ENCODE peak calls at places on chromosomes 16 and 17, in four cellular contexts. L is HCT116, E is HepG2, O is DND-41. T is an unnamed sample. For H3K27me3, the result is how much of the 10 kb centered on the place peaks cover.

GRCh38 chr16:29794231-29794710 is 3.7 kb downstream of the KIF22 start:
- DNase-seq in L (no peak), E (no peak), O (no peak), T (no peak)

GRCh38 chr17:64217249-64217652 is 45.8 kb downstream of the TEX2 start:
- DNase-seq in L (no peak), E (peak), O (no peak), T (no peak)

GRCh38 chr17:30788918-30789317 is 35.6 kb downstream of the CRLF3 start:
- DNase-seq in L (no peak), E (no peak), O (no peak), T (no peak)

GRCh38 chr17:75566456-75567233 is 21.0 kb upstream of the MYO15B start:
- DNase-seq in L (no peak), E (no peak), O (no peak), T (no peak)

GRCh38 chr17:40938981-40939380 is 1.5 kb upstream of the KRT23 start:
- DNase-seq in L (no peak), E (no peak), O (no peak), T (no peak)

GRCh38 chr17:28526381-28526780 is 20.2 kb downstream of the FOXN1 start:
- DNase-seq in L (no peak), E (no peak), O (no peak), T (no peak)

GRCh38 chr16:57616871-57617270 is 11.6 kb upstream of the ADGRG1 start:
- DNase-seq in L (no peak), E (no peak), O (no peak), T (no peak)

GRCh38 chr16:12341423-12341822 is 364.9 kb downstream of the SNX29 start:
- DNase-seq in L (peak), E (peak), O (no peak), T (peak)

GRCh38 chr17:62720126-62720850 is 87.8 kb downstream of the MARCHF10 start:
- DNase-seq in L (no peak), E (peak), O (no peak), T (no peak)

GRCh38 chr17:58081641-58082340 is 1.4 kb upstream of the DYNLL2 start:
- DNase-seq in L (no peak), E (no peak), O (no peak), T (no peak)

GRCh38 chr17:78022425-78022824 is 63.9 kb downstream of the TNRC6C start:
- DNase-seq in L (no peak), E (no peak), O (no peak), T (no peak)

GRCh38 chr17:58328195-58329034 is at the start of gene TSPOAP1:
- DNase-seq in L (no peak), E (no peak), O (peak), T (no peak)

GRCh38 chr16:85563515-85564276 is 49.4 kb upstream of the GSE1 start:
- DNase-seq in L (no peak), E (peak), O (no peak), T (peak)

GRCh38 chr17:58329808-58330543 is 1.4 kb upstream of the TSPOAP1 start:
- DNase-seq in L (no peak), E (no peak), O (peak), T (no peak)

GRCh38 chr17:69535022-69535570 is 120.6 kb downstream of the MAP2K6 start:
- DNase-seq in L (no peak), E (no peak), O (no peak), T (peak)

GRCh38 chr16:57998484-57998883 is 2.0 kb downstream of the ZNF319 start:
- DNase-seq in L (no peak), E (no peak), O (peak), T (peak)

GRCh38 chr17:15966183-15966878 is 21.4 kb downstream of the ADORA2B start:
- DNase-seq in L (no peak), E (peak), O (no peak), T (peak)

GRCh38 chr16:67504190-67505021 is 21.1 kb upstream of the AGRP start:
- DNase-seq in L (no peak), E (peak), O (no peak), T (no peak)

GRCh38 chr17:42797067-42798007 is 1.2 kb downstream of the COA3 start:
- DNase-seq in L (no peak), E (peak), O (no peak), T (peak)

GRCh38 chr17:81457917-81458555 is 54.6 kb downstream of the ACTG1 start:
- DNase-seq in L (no peak), E (no peak), O (peak), T (no peak)

GRCh38 chr17:81458628-81459027 is 54.0 kb downstream of the ACTG1 start:
- DNase-seq in L (no peak), E (no peak), O (no peak), T (no peak)

GRCh38 chr17:81460856-81461460 is 51.6 kb downstream of the ACTG1 start:
- DNase-seq in L (no peak), E (no peak), O (peak), T (no peak)

GRCh38 chr17:81459224-81459623 is 53.4 kb downstream of the ACTG1 start:
- DNase-seq in L (no peak), E (no peak), O (no peak), T (no peak)

DNA sequence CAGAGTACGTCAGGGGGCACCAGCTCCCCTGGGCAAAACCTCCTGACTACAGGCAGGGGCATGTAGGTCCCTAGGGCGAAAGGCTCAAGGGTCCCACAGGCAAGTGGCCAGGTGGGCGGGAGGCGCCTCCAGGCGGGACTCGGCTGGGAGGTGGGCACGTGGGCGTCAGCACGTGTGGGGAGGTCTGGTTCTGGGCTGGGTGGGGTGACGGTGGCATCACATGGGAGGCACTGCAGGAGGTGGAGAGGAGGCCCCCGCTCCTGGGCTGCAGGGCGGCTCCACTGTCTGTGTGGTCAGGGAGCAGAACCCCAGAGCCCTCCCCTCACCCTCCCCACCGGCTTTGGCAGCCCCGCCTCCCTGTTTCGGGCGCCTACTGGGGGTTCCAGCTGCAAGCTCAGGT is 52.7 kb downstream of the ACTG1 start:
- DNase-seq in L (no peak), E (no peak), O (no peak), T (no peak)
- TF ChIP-seq EZH2 in L (no peak), E (no peak), O (no peak), T (no peak)

GRCh38 chr16:4663756-4664465 is 29.5 kb upstream of the NUDT16L1 start:
- DNase-seq in L (no peak), E (peak), O (no peak), T (no peak)

GRCh38 chr16:4667203-4667983 is 26.0 kb upstream of the NUDT16L1 start:
- DNase-seq in L (no peak), E (no peak), O (no peak), T (no peak)

GRCh38 chr16:4666537-4667202 is 26.7 kb upstream of the NUDT16L1 start:
- DNase-seq in L (no peak), E (no peak), O (no peak), T (no peak)

GRCh38 chr16:4661661-4662060 is 31.7 kb upstream of the NUDT16L1 start:
- DNase-seq in L (no peak), E (no peak), O (peak), T (no peak)

GRCh38 chr16:4664538-4665418 is 28.6 kb upstream of the NUDT16L1 start:
- DNase-seq in L (no peak), E (peak), O (peak), T (no peak)
- H3K27ac ChIP-seq in L (no peak), E (peak), O (peak), T (no peak)

GRCh38 chr17:79741751-79742588 is 11.2 kb downstream of the ENPP7 start:
- DNase-seq in L (peak), E (peak), O (peak), T (peak)

GRCh38 chr17:79739148-79740062 is 8.7 kb downstream of the ENPP7 start:
- DNase-seq in L (no peak), E (peak), O (no peak), T (no peak)

GRCh38 chr17:79741401-79741750 is 10.6 kb downstream of the ENPP7 start:
- DNase-seq in L (no peak), E (no peak), O (no peak), T (no peak)

GRCh38 chr17:79738643-79739042 is 7.9 kb downstream of the ENPP7 start:
- DNase-seq in L (no peak), E (no peak), O (no peak), T (no peak)

DNA sequence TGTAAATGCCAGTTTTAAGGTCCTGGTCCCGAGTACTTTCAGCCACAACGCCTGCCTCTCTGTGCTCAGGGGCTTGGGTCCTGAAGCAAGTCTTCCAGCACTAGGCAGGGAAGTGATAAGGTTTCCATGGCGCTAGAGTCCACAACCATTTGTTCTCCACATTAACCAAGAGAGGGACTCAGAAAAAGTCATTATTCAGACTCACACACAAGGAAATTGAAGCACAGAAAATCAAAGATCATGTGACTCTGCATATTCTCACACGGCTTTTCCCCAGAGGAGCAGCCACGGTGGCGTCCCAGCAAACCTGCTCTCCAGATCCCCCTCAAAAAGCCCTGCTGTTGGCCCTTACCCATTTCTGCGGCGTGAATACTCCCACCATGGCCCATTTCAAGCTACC is 9.7 kb downstream of the ENPP7 start:
- DNase-seq in L (no peak), E (no peak), O (no peak), T (peak)
- H3K27me3 ChIP-seq in L (under half), E (under half), O (under half), T (under half)

DNA sequence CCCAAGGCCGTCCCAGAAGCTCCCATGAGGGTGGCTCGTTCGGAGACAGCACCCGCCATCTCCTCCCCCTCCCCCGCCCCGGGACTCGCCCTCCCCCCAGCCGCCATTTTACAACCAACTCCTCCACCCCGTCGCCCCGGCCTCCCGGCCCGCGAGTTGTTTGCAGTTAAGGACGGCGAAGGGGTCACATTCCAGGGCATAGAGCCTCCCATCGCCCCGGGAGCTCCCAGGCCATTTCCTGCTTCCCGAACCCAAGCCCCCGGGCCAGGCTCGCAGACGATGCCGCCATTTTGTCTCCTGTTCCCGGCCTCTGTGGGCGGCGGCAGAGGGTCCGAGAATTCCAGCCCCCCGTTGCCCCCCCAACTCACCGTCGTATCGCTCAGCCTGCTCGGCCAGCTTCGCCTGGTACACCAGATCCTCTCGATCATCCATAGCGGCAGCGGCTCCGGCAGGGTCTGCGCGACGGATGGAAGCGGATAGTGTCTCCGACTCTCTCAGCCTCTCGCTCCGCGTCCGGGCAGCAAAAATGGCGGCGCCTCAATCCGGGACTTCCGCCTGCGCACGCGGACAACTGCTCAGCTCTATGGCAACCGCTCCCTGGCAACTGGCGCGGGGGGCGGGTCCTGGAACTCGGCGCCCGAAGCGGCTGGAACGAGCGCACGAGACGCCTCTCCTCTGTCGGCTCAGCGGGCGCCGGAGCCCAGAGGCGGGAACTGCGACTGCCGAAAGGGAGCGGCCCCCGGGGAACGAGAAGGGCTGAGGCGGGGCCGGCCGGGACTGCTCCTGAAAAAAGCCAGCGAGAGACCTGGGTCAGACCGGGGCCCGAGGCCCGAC is at the start of gene YWHAE:
- DNase-seq in L (peak), E (peak), O (peak), T (peak)
- TF ChIP-seq EZH2 in L (no peak), E (no peak), O (no peak), T (no peak)

GRCh38 chr17:7354262-7354781 is 634 bp upstream of the TMEM95 start:
- DNase-seq in L (no peak), E (no peak), O (no peak), T (peak)

GRCh38 chr17:7352910-7353635 is 1.1 kb downstream of the KCTD11 start:
- DNase-seq in L (no peak), E (no peak), O (no peak), T (peak)

GRCh38 chr17:7355053-7355452 is at the start of gene TMEM95:
- DNase-seq in L (no peak), E (no peak), O (no peak), T (peak)

GRCh38 chr17:7352559-7352889 is 562 bp downstream of the KCTD11 start:
- DNase-seq in L (no peak), E (no peak), O (no peak), T (no peak)

DNA sequence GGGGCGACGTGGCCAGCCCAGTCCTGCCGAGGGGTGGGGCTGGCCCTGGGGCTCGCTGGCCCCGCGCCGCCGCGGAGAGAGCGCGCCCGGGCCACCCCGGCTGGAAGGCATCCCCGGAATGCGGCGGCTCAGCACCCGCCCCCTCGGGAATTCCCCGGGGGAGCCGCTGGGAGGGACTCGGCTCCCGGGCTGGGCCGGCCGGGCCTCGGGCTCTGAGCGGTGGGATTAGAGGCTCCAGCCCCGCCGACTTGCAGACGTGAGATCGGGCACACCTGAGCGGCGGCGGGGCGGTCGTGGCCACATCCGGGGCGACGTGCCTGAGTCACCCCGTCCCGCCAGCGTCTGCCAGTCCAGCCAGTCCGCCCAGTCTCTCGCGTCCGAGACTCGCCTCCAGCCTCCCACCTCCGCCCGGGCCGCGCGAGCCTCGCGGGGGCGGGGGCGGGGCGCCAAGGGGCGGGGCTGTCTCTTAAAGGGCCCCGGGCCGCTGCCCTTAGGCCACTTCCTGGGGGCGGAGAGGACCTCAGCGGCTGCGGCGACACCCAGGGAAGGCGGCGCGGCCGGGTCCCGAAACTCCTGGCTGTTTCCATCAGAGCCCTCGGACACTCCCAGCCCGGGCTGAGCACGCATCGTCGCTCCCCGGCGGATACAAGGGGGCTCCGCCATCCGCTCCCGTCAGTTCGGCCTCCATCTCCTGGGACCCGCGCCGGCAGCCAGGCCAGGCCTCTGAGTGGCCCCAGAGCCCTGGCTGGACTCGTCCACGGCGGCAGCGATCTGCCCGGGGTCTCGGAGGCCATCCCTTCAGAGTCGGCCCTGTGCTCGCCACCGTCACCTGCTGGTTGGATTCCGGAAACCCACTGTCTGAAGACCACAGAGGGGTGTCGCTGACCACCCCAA is at the start of gene KCTD11:
- DNase-seq in L (peak), E (peak), O (no peak), T (peak)
- H3K27ac ChIP-seq in L (peak), E (peak), O (no peak), T (peak)

DNA sequence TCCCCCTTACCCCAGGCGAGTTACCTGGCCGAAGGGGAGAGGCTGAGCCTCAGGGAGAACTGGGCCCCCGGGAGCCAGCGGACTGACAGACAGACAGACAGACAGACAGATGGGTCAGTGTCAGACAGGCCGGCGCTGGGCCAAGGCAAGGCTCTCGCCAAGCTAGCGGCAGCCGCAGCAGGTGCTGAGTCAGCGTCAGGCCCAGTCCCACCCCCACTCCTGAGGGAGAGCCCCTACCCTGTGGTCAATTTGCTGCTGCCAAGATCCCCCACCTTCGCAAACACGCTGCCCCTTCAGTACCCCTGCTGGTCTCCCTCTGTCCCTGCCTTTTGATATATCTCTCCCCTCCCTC is 1.5 kb downstream of the FGF11 start:
- DNase-seq in L (no peak), E (no peak), O (no peak), T (peak)
- H3K27me3 ChIP-seq in L (under half), E (under half), O (under half), T (under half)

DNA sequence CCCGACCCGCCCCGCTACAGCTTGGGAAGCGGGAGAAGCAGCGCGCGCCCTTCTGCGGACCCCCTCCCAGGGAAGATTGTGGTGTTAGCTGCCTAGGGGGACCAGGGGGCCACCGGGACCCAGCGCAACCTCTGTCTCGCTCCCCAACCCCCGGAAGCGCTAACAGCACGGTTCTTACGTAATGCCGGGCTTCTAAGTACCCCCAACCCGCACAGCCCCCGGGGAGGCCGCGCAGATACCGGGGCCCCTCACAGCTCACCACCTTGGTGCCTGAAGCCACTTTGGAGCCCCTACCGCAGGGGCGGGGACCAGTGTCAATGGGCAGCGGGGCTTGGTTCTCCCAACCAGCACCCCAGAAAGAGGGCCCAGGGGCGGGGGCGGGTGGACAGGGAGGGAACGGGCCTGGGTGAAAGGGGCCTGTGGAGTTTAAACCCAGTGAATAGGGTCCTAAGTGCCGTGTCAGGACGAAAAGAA is 348 bp downstream of the MPP2 start:
- DNase-seq in L (no peak), E (no peak), O (no peak), T (no peak)
- TF ChIP-seq EZH2 in L (no peak), E (no peak), O (peak), T (no peak)

GRCh38 chr16:28009586-28010373 is 53.7 kb downstream of the GSG1L start:
- DNase-seq in L (no peak), E (no peak), O (no peak), T (no peak)
- H3K27ac ChIP-seq in L (no peak), E (no peak), O (no peak), T (no peak)

GRCh38 chr17:18361837-18362380 is 1.4 kb downstream of the SHMT1 start:
- DNase-seq in L (no peak), E (no peak), O (no peak), T (no peak)
- H3K27me3 ChIP-seq in L (under half), E (under half), O (under half), T (under half)